ENCODE peak calls at places on chromosomes 13 and 19, in five cellular contexts. M is cardiac fibroblast, L is left lung, B is A549, T is astrocyte. U is an unnamed sample.

GRCh38 chr19:47512183-47512947 is 2.5 kb downstream of the NAPA start:
- DNase-seq in M (peak), L (peak), B (peak), T (no peak), U (peak)

GRCh38 chr19:54160182-54160811 is 776 bp upstream of the LENG1 start:
- DNase-seq in M (peak), L (no peak), B (no peak), T (no peak), U (peak)

GRCh38 chr19:532578-533484 is 1.3 kb downstream of the CDC34 start:
- DNase-seq in M (peak), L (no peak), B (peak), T (peak), U (peak)

GRCh38 chr19:1049106-1049505 is 9.2 kb downstream of the ABCA7 start:
- DNase-seq in M (no peak), L (no peak), B (no peak), T (no peak), U (no peak)

GRCh38 chr19:6740589-6741348 is 1.3 kb downstream of the TRIP10 start:
- DNase-seq in M (peak), L (peak), B (peak), T (no peak), U (peak)

GRCh38 chr13:51666316-51666715 is 82.1 kb downstream of the WDFY2 start:
- DNase-seq in M (no peak), L (no peak), B (no peak), T (no peak), U (no peak)

GRCh38 chr19:16589917-16590316 is 17.7 kb upstream of the SLC35E1 start:
- DNase-seq in M (no peak), L (no peak), B (no peak), T (no peak), U (no peak)

GRCh38 chr19:5953680-5954213 is 24.2 kb downstream of the RANBP3 start:
- DNase-seq in M (no peak), L (no peak), B (no peak), T (peak), U (no peak)

GRCh38 chr19:16566161-16566560 is 6.1 kb downstream of the SLC35E1 start:
- DNase-seq in M (no peak), L (no peak), B (no peak), T (no peak), U (no peak)

GRCh38 chr19:46306501-46306900 is 9.7 kb downstream of the HIF3A start:
- DNase-seq in M (no peak), L (no peak), B (no peak), T (no peak), U (no peak)

GRCh38 chr13:90882551-90882950 is 464.9 kb upstream of the MIR17HG start:
- DNase-seq in M (no peak), L (no peak), B (no peak), T (no peak), U (no peak)

GRCh38 chr19:34391813-34392212 is 12.4 kb upstream of the PDCD2L start:
- DNase-seq in M (no peak), L (no peak), B (no peak), T (no peak), U (no peak)

GRCh38 chr19:33775731-33776487 is 20.8 kb upstream of the KCTD15 start:
- DNase-seq in M (no peak), L (no peak), B (no peak), T (no peak), U (no peak)

GRCh38 chr19:19270749-19271571 is 2.1 kb downstream of the TM6SF2 start:
- DNase-seq in M (no peak), L (no peak), B (no peak), T (no peak), U (no peak)

GRCh38 chr13:113010510-113010865 is 41.5 kb downstream of the MCF2L start:
- DNase-seq in M (no peak), L (no peak), B (no peak), T (no peak), U (no peak)

GRCh38 chr19:47598407-47599349 is 10.3 kb upstream of the BICRA start:
- DNase-seq in M (peak), L (peak), B (peak), T (peak), U (peak)

GRCh38 chr13:80509264-80509663 is 168.3 kb upstream of the SPRY2 start:
- DNase-seq in M (no peak), L (no peak), B (no peak), T (no peak), U (no peak)

GRCh38 chr13:99470027-99470426 is 31.2 kb upstream of the TM9SF2 start:
- DNase-seq in M (no peak), L (no peak), B (no peak), T (no peak), U (no peak)

GRCh38 chr19:50547385-50548190 is 20.6 kb downstream of the LRRC4B start:
- DNase-seq in M (no peak), L (no peak), B (no peak), T (no peak), U (no peak)

GRCh38 chr13:28258401-28258800 is 120.1 kb downstream of the PAN3 start:
- DNase-seq in M (no peak), L (no peak), B (no peak), T (no peak), U (no peak)

GRCh38 chr19:6947745-6948144 is 60.4 kb downstream of the ADGRE1 start:
- DNase-seq in M (peak), L (no peak), B (peak), T (peak), U (no peak)

GRCh38 chr19:58374200-58374599 is 6.6 kb downstream of the ZNF837 start:
- DNase-seq in M (no peak), L (no peak), B (no peak), T (no peak), U (peak)

GRCh38 chr19:50977626-50978025 is 6.1 kb downstream of the KLK7 start:
- DNase-seq in M (no peak), L (no peak), B (no peak), T (no peak), U (no peak)

GRCh38 chr19:48933382-48933932 is at the start of gene DHDH:
- DNase-seq in M (peak), L (peak), B (peak), T (peak), U (peak)
- TF ChIP-seq CTCF in M (no peak), L (no peak), B (no peak), T (no peak), U (no peak)

DNA sequence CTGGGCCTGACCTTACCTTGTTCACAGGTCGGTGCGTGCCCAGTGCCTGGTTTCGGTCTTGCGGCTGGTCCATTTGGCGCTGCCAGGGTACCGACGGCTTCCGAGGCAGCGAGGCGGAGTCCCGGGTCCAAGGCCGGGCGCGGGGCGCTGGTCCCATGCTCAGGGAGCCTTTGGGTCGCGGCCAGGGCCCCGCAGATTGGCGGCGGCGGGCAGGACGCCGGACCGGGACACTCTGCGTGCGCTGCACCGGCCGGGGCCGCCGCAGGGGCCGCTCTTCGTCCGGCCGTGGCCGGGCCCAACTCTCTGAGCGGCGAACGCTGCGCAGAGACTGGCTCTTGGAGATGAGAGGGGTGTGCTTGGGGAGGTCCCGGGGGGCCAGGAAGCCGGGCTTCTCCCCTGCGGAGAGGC is 3.3 kb upstream of the WIZ start:
- DNase-seq in M (peak), L (no peak), B (no peak), T (no peak), U (no peak)
- TF ChIP-seq CTCF in M (peak), L (no peak), B (no peak), T (no peak), U (peak)

GRCh38 chr13:109136873-109137272 is 507.5 kb downstream of the MYO16 start:
- DNase-seq in M (no peak), L (no peak), B (no peak), T (no peak), U (no peak)

GRCh38 chr13:109130093-109130835 is 500.9 kb downstream of the MYO16 start:
- DNase-seq in M (no peak), L (no peak), B (no peak), T (no peak), U (no peak)

GRCh38 chr13:109139346-109139745 is 509.9 kb downstream of the MYO16 start:
- DNase-seq in M (no peak), L (no peak), B (no peak), T (no peak), U (no peak)

GRCh38 chr13:109131698-109132257 is 502.4 kb downstream of the MYO16 start:
- DNase-seq in M (peak), L (no peak), B (no peak), T (peak), U (peak)

GRCh38 chr13:109135018-109135417 is 505.6 kb downstream of the MYO16 start:
- DNase-seq in M (no peak), L (no peak), B (peak), T (no peak), U (no peak)
- TF ChIP-seq CTCF in M (no peak), L (no peak), B (no peak), T (no peak), U (peak)

GRCh38 chr19:40530091-40530901 is 46.4 kb upstream of the SHKBP1 start:
- DNase-seq in M (no peak), L (no peak), B (no peak), T (no peak), U (no peak)

GRCh38 chr19:40528533-40529092 is 48.1 kb upstream of the SHKBP1 start:
- DNase-seq in M (no peak), L (no peak), B (no peak), T (no peak), U (no peak)

GRCh38 chr19:40534148-40534547 is 42.5 kb upstream of the SHKBP1 start:
- DNase-seq in M (no peak), L (no peak), B (no peak), T (no peak), U (no peak)

GRCh38 chr19:40529093-40529954 is 47.3 kb upstream of the SHKBP1 start:
- DNase-seq in M (peak), L (peak), B (peak), T (peak), U (peak)

GRCh38 chr19:40533508-40533907 is 43.2 kb upstream of the SHKBP1 start:
- DNase-seq in M (no peak), L (no peak), B (peak), T (no peak), U (no peak)
- TF ChIP-seq CTCF in M (peak), L (no peak), B (peak), T (peak), U (peak)

GRCh38 chr19:13847033-13847899 is 29.7 kb upstream of the NANOS3 start:
- DNase-seq in M (peak), L (peak), B (peak), T (peak), U (peak)

GRCh38 chr19:13849277-13849676 is 27.7 kb upstream of the NANOS3 start:
- DNase-seq in M (no peak), L (no peak), B (no peak), T (no peak), U (no peak)

GRCh38 chr19:13848811-13849241 is 28.1 kb upstream of the NANOS3 start:
- DNase-seq in M (no peak), L (no peak), B (peak), T (no peak), U (no peak)

GRCh38 chr19:13846533-13847032 is 30.4 kb upstream of the NANOS3 start:
- DNase-seq in M (peak), L (peak), B (peak), T (peak), U (peak)

DNA sequence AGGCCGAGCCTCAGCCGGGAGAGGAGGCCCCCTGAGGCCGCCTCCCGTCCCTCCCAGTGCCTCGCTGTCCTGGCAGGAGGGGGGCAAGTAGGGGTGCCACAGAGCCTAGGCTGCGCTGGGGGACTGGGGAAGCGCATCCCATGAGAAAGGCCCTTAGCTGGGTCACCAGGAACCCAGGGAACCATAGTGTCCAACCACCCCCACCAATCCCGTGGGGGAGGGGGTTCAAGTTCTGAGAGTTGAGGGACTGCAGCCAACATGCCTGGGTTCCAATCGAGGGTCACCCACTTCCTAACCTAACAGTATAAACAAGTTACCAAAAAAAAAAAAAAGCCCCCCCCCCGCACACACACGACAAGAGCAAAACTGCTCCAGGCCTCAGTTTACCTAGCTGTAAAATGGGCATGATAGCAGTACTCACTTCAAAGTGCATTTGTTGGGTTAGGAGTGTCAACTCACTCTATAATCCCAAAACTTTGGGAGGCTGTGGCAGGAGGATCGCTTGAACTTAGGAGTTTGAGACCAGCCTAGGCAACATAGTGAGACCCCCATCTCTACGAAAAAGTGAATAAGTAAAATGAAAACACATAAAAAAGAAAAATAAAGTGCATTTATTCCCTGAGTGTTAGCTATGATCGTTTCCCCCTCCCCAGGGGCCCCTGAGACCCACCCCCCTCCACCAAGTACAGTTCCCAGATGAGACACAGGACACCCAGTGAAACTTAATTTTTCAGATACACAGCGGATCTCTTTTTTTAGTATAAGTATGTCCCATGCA is 28.8 kb upstream of the NANOS3 start:
- DNase-seq in M (no peak), L (no peak), B (no peak), T (no peak), U (no peak)
- TF ChIP-seq CTCF in M (no peak), L (no peak), B (no peak), T (no peak), U (no peak)

DNA sequence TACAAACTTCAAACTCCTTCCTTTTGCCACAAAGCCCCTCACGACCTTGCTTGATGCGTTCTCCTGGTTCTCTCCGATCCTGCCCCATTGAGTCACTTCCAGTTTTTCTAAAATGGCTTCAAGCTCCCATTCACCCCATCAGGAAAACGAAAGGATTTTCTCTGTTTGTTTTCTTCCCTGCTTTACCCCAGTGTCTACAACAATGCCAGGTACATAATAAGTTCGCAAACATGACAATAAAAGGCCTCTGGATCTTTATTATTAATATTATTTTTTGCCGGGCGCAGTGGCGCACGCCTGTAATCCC is 824 bp upstream of the SERTAD3 start:
- DNase-seq in M (no peak), L (no peak), B (no peak), T (no peak), U (no peak)
- TF ChIP-seq CTCF in M (no peak), L (no peak), B (no peak), T (no peak), U (no peak)

GRCh38 chr13:27170521-27171243 is 929 bp downstream of the USP12 start:
- DNase-seq in M (peak), L (peak), B (peak), T (no peak), U (no peak)

GRCh38 chr13:27170221-27170520 is 1.4 kb downstream of the USP12 start:
- DNase-seq in M (peak), L (no peak), B (no peak), T (peak), U (peak)

GRCh38 chr13:27172495-27172842 is 858 bp upstream of the USP12 start:
- DNase-seq in M (peak), L (no peak), B (peak), T (no peak), U (no peak)

GRCh38 chr13:27171830-27172494 is 351 bp upstream of the USP12 start:
- DNase-seq in M (peak), L (peak), B (peak), T (peak), U (peak)

DNA sequence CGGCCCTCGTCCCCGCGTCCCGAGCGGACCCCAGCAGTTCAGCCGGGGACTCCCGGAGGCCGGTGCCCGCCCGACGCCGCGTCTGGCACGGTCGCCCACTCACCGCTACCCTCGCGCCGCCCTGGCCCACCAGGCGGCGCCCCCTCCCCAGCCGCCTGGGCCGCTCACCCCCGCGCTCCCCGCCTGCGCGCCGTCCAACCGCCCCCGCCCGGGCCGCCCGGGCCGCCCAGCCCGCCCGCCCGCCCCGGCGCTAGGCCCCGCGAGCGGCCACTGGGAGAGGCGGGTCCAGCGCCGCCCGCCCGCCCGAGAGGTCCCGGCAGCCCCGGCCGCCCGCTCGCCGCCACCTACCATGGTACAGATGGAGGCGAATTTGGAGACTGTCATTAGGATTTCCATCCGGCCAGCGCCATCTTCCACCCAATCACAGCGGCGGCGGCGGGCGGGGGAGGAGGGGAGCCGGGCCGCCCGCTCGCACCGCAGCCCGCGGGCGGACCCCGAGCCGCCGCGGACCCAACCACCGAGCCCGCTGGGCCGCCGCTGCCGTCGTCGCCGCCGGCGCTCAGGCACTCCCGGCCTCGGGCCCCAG is at the start of gene USP12:
- DNase-seq in M (peak), L (no peak), B (no peak), T (no peak), U (peak)
- TF ChIP-seq CTCF in M (no peak), L (no peak), B (no peak), T (no peak), U (no peak)

GRCh38 chr13:68923995-68924394 is 1183.6 kb upstream of the ATXN8OS start:
- DNase-seq in M (no peak), L (no peak), B (no peak), T (no peak), U (no peak)
- TF ChIP-seq CTCF in M (no peak), L (no peak), B (no peak), T (no peak), U (no peak)

GRCh38 chr19:11450570-11451326 is 15.3 kb downstream of the PRKCSH start:
- DNase-seq in M (no peak), L (no peak), B (no peak), T (no peak), U (no peak)

GRCh38 chr19:11452814-11453335 is 17.4 kb downstream of the PRKCSH start:
- DNase-seq in M (no peak), L (no peak), B (no peak), T (no peak), U (no peak)

GRCh38 chr19:11453468-11454341 is 18.3 kb downstream of the PRKCSH start:
- DNase-seq in M (no peak), L (no peak), B (no peak), T (no peak), U (no peak)

GRCh38 chr19:11451327-11451941 is 16.0 kb downstream of the PRKCSH start:
- DNase-seq in M (no peak), L (no peak), B (no peak), T (no peak), U (no peak)

DNA sequence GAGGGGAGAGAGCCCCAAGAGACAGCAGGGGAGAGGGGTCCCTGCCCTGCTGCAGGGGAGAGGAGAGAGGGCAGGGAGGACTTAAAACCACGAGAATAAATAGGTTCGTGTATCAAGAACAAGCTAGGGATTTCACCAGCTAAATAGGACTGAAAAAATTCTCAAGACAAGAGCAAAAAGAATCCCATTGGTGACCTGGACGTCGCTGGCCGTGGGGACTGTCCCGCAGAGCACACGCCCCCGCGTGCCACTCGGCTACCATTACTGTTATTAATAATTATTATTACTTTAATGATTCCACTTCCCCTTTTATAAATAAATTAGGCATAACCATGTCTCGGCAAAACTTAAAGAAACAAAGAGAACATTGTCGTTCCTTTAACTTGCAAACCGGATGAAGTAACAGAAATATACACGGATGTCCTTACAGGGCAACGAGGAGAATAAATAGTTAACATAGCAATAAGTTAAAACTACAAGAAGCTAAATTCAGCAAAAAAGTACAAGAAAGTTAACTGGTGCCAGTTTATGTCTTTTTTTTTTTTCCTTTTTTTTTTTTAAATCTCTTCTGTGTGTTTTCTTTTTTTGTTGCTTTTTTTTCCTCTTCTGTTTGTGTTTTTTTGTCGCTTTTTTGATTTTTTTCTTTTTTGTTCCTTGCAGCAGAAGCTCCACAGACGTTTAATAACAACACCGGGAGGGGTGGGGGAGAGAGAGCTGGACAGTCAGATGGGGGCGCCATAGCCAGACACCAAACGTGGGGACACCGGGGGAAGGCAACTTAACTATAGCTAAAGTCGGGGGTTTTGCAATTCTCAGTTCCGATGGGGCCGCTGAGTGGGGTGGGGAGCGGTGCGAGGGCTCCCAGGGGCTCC is 16.7 kb downstream of the PRKCSH start:
- DNase-seq in M (no peak), L (no peak), B (no peak), T (no peak), U (no peak)
- TF ChIP-seq CTCF in M (no peak), L (no peak), B (no peak), T (no peak), U (peak)